ENCODE peak calls at places on chromosomes 2 and 18, in eight cellular contexts. T is NCI-H1105; U is activated CD4-positive, alpha-beta T cell treated with anti-CD3 and anti-CD28 coated beads, Interleukin-2, amount 50 U/mL, for 1 hour; G is fibroblast of the aortic adventitia; I is gastrocnemius medialis; B is NCI-H1092 treated with DMSO at 0.1 percent for 48 hours; D is body of pancreas; N is pancreas. X is an unnamed sample.

GRCh38 chr2:28055325-28055970 is 164.9 kb downstream of the BABAM2 start:
- DNase-seq in B (no peak), G (peak), I (no peak), N (no peak), U (no peak), T (no peak), D (no peak), X (no peak)

GRCh38 chr2:112884869-112885502 is 26.0 kb upstream of the IL37 start:
- DNase-seq in N (no peak), D (peak), U (peak), G (peak), T (no peak), B (no peak), I (no peak), X (peak)

GRCh38 chr18:75029456-75029855 is 179.5 kb downstream of the PTGR3 start:
- DNase-seq in I (no peak), D (no peak), U (no peak), T (no peak), G (no peak), N (no peak), B (no peak), X (no peak)

GRCh38 chr2:177989029-177989885 is 83.3 kb downstream of the PDE11A start:
- DNase-seq in B (no peak), N (no peak), D (no peak), U (no peak), G (peak), I (no peak), T (no peak), X (no peak)

GRCh38 chr2:203533696-203534471 is 1.2 kb downstream of the RAPH1 start:
- DNase-seq in I (no peak), D (no peak), U (peak), B (no peak), G (peak), N (no peak), T (no peak), X (no peak)

GRCh38 chr2:45237850-45238542 is 228.7 kb upstream of the SIX2 start:
- DNase-seq in N (no peak), T (no peak), U (no peak), B (no peak), D (no peak), G (peak), I (peak), X (no peak)

GRCh38 chr18:23876496-23876895 is 138.1 kb upstream of the TTC39C start:
- DNase-seq in N (no peak), B (peak), D (no peak), T (no peak), I (no peak), U (no peak), G (no peak), X (no peak)

GRCh38 chr2:100840519-100840918 is 20.6 kb downstream of the NPAS2 start:
- DNase-seq in I (no peak), B (no peak), N (no peak), D (no peak), T (no peak), U (no peak), G (no peak), X (no peak)

GRCh38 chr2:26178746-26179436 is 6.0 kb downstream of the GAREM2 start:
- DNase-seq in U (no peak), N (peak), D (no peak), T (no peak), I (no peak), G (no peak), B (no peak), X (no peak)

GRCh38 chr2:159609933-159610523 is 6.3 kb downstream of the BAZ2B start:
- DNase-seq in G (no peak), D (no peak), I (no peak), U (no peak), N (no peak), T (no peak), B (peak), X (no peak)

GRCh38 chr2:15253817-15254216 is 307.3 kb downstream of the NBAS start:
- DNase-seq in I (no peak), U (no peak), D (no peak), G (no peak), B (no peak), N (no peak), T (no peak), X (no peak)

GRCh38 chr2:231807020-231807419 is 20.8 kb downstream of the COPS7B start:
- DNase-seq in T (no peak), B (no peak), U (no peak), G (no peak), N (no peak), D (no peak), I (no peak), X (no peak)

GRCh38 chr2:1731512-1731962 is 12.8 kb downstream of the PXDN start:
- DNase-seq in G (no peak), I (peak), D (no peak), U (no peak), B (peak), N (no peak), T (no peak), X (no peak)

GRCh38 chr2:15385184-15385583 is 175.9 kb downstream of the NBAS start:
- DNase-seq in D (no peak), N (no peak), I (no peak), G (no peak), U (no peak), T (no peak), B (no peak), X (no peak)

GRCh38 chr2:50535971-50536759 is 495.8 kb downstream of the NRXN1 start:
- DNase-seq in D (no peak), N (no peak), G (peak), B (peak), I (no peak), U (no peak), T (peak), X (no peak)

GRCh38 chr18:37838086-37838485 is 272.5 kb upstream of the CELF4 start:
- DNase-seq in U (no peak), T (no peak), G (no peak), D (no peak), I (no peak), B (no peak), N (no peak), X (no peak)

GRCh38 chr2:197209742-197210408 is 100.7 kb downstream of the ANKRD44 start:
- DNase-seq in N (no peak), U (peak), G (no peak), I (no peak), D (no peak), B (no peak), T (no peak), X (peak)

GRCh38 chr2:114534728-114535084 is 92.3 kb downstream of the DPP10 start:
- DNase-seq in G (no peak), U (no peak), I (no peak), D (no peak), T (no peak), N (no peak), B (no peak), X (no peak)

GRCh38 chr2:153431114-153431513 is 47.4 kb downstream of the RPRM start:
- DNase-seq in D (no peak), B (no peak), N (no peak), U (no peak), I (no peak), T (no peak), G (no peak), X (no peak)

X was measured in activated T-cell treated with anti-CD3 and anti-CD28 coated beads, Interleukin-2, amount 50 U/mL, for 1 hour.